ENCODE peak calls at places on chromosomes 5 and 9, in seven cellular contexts. C is ovary, P is GM12864, B is SW480, K is IMR-90, Z is bronchial epithelial cell, G is GM20000. E is an unnamed sample.
A peak's percentile ranks its signal among the peaks of the same experiment; 100 is the strongest.

GRCh38 chr5:27494845-27495244 is 456.5 kb upstream of the CDH9 start:
- DNase-seq in B (peak; percentile 45), P (no peak), C (no peak), Z (peak; percentile 91), K (no peak), G (no peak), E (no peak)

GRCh38 chr5:2710910-2711309 is 40.6 kb downstream of the IRX2 start:
- DNase-seq in Z (peak; percentile 18), K (no peak), G (no peak), P (no peak), C (no peak), B (peak; percentile 37), E (no peak)

GRCh38 chr5:137234973-137235943 is 263.9 kb downstream of the SPOCK1 start:
- DNase-seq in G (no peak), P (no peak), B (peak; percentile 78), K (no peak), Z (peak; percentile 100), C (no peak), E (no peak)

GRCh38 chr9:93682155-93682968 is 106.0 kb downstream of the PHF2 start:
- DNase-seq in Z (peak; percentile 28), P (no peak), G (peak; percentile 81), K (peak; percentile 23), C (peak; percentile 45), B (peak; percentile 62), E (peak; percentile 81)

GRCh38 chr9:89883401-89884341 is 278.9 kb downstream of the GADD45G start:
- DNase-seq in C (peak; percentile 9), Z (no peak), K (no peak), G (no peak), P (no peak), B (no peak), E (no peak)

GRCh38 chr5:100430268-100430900 is 104.8 kb upstream of the FAM174A start:
- DNase-seq in C (no peak), B (peak; percentile 42), G (peak; percentile 43), Z (peak; percentile 35), K (peak; percentile 30), P (no peak), E (peak; percentile 28)

GRCh38 chr5:94711785-94712184 is 93.3 kb downstream of the SLF1 start:
- DNase-seq in K (no peak), G (no peak), B (no peak), P (no peak), Z (no peak), C (no peak), E (no peak)

GRCh38 chr9:87223397-87224246 is 274.0 kb upstream of the DAPK1 start:
- DNase-seq in P (no peak), C (no peak), K (peak; percentile 33), G (no peak), B (peak; percentile 87), Z (no peak), E (no peak)

GRCh38 chr5:83987513-83988292 is 267.0 kb upstream of the HAPLN1 start:
- DNase-seq in C (no peak), B (no peak), P (no peak), Z (peak; percentile 67), K (no peak), G (no peak), E (no peak)

GRCh38 chr9:110580850-110581249 is 1.3 kb upstream of the SVEP1 start:
- DNase-seq in P (no peak), C (no peak), G (no peak), B (no peak), K (peak; percentile 57), Z (peak; percentile 95), E (no peak)

GRCh38 chr5:29143266-29143665 is 2050.2 kb upstream of the CDH6 start:
- DNase-seq in K (no peak), G (no peak), C (no peak), P (no peak), B (no peak), Z (no peak), E (no peak)

GRCh38 chr9:93355827-93356226 is 95.7 kb upstream of the FAM120A start:
- DNase-seq in G (no peak), B (no peak), C (no peak), Z (no peak), K (no peak), P (no peak), E (no peak)

GRCh38 chr9:137141050-137141810 is 2.3 kb downstream of the GRIN1 start:
- DNase-seq in P (no peak), Z (no peak), K (no peak), G (no peak), B (no peak), C (no peak), E (no peak)

GRCh38 chr9:94812343-94812742 is 85.8 kb downstream of the AOPEP start:
- DNase-seq in Z (peak; percentile 81), C (no peak), G (no peak), P (no peak), K (peak; percentile 77), B (peak; percentile 46), E (no peak)

GRCh38 chr5:24905123-24905522 is 260.3 kb upstream of the CDH10 start:
- DNase-seq in B (no peak), P (no peak), C (no peak), Z (peak; percentile 4), K (no peak), G (no peak), E (no peak)

E was measured in GM13977.